ENCODE peak calls at places on chromosomes 4 and X, in five cellular contexts. D, I, S, W and J are unnamed samples.
A peak's percentile ranks its signal among the peaks of the same experiment; 100 is the strongest.

GRCh38 chrX:47960400-47960799 is 43.4 kb downstream of the ZNF182 start:
- DNase-seq in I (no peak), W (no peak), S (no peak), D (no peak), J (no peak)

GRCh38 chr4:3765271-3766206 is 646 bp upstream of the ADRA2C start:
- DNase-seq in S (no peak), I (peak; percentile 45), W (no peak), D (no peak), J (peak; percentile 61)

GRCh38 chr4:26566027-26566578 is 17.8 kb upstream of the TBC1D19 start:
- DNase-seq in D (no peak), W (no peak), S (no peak), I (no peak), J (no peak)

GRCh38 chrX:137151403-137151802 is 117.6 kb upstream of the GPR101 start:
- DNase-seq in W (no peak), I (no peak), D (no peak), S (no peak), J (no peak)

GRCh38 chrX:97027384-97027922 is 143.7 kb downstream of the RPA4 start:
- DNase-seq in S (no peak), W (no peak), I (no peak), D (no peak), J (no peak)

GRCh38 chrX:53990201-53990600 is 54.1 kb downstream of the PHF8 start:
- DNase-seq in S (no peak), D (no peak), I (no peak), W (no peak), J (no peak)

GRCh38 chrX:8036914-8037313 is 109.7 kb upstream of the PNPLA4 start:
- DNase-seq in S (no peak), W (no peak), I (no peak), D (no peak), J (no peak)

GRCh38 chr4:112855058-112855457 is 194.4 kb upstream of the ANK2 start:
- DNase-seq in D (no peak), I (no peak), W (no peak), S (no peak), J (no peak)

GRCh38 chr4:41795796-41796195 is 47.3 kb upstream of the PHOX2B start:
- DNase-seq in D (no peak), I (no peak), W (no peak), S (no peak), J (no peak)

GRCh38 chrX:28015993-28016392 is 34.7 kb upstream of the DCAF8L1 start:
- DNase-seq in S (no peak), D (no peak), I (no peak), W (no peak), J (no peak)

GRCh38 chrX:35285289-35285962 is 342.8 kb downstream of the FAM47B start:
- DNase-seq in W (no peak), I (no peak), D (no peak), S (no peak), J (no peak)

GRCh38 chr4:58961283-58961682 is 1851.1 kb upstream of the IGFBP7 start:
- DNase-seq in I (no peak), D (no peak), W (no peak), S (no peak), J (no peak)

GRCh38 chr4:155759372-155760252 is 791 bp downstream of the GUCY1B1 start:
- DNase-seq in I (peak; percentile 68), W (no peak), D (peak; percentile 23), S (no peak), J (peak; percentile 81)

GRCh38 chrX:150934453-150934852 is 36.0 kb upstream of the CD99L2 start:
- DNase-seq in D (no peak), S (no peak), W (no peak), I (no peak), J (no peak)

GRCh38 chr4:77711469-77711868 is 105.8 kb downstream of the CXCL13 start:
- DNase-seq in I (no peak), W (no peak), D (no peak), S (no peak), J (no peak)

GRCh38 chrX:12304261-12304660 is 166.0 kb downstream of the FRMPD4 start:
- DNase-seq in D (no peak), W (no peak), S (no peak), I (no peak), J (no peak)

GRCh38 chr4:89556596-89557305 is 249.2 kb upstream of the GPRIN3 start:
- DNase-seq in W (no peak), I (no peak), S (no peak), D (no peak), J (no peak)

GRCh38 chrX:154352466-154352865 is 22.0 kb downstream of the FLNA start:
- DNase-seq in W (no peak), I (no peak), D (no peak), S (no peak), J (peak; percentile 17)

GRCh38 chr4:16693040-16693506 is 205.4 kb downstream of the LDB2 start:
- DNase-seq in D (no peak), I (no peak), S (no peak), W (no peak), J (peak; percentile 53)

GRCh38 chr4:139857021-139857420 is 191.4 kb downstream of the MGST2 start:
- DNase-seq in D (no peak), S (no peak), W (no peak), I (no peak), J (no peak)

GRCh38 chr4:104494822-104495559 is at the start of gene CXXC4:
- DNase-seq in D (peak; percentile 88), S (peak; percentile 50), I (peak; percentile 37), W (no peak), J (peak; percentile 67)

GRCh38 chr4:68576272-68577100 is at the start of gene UGT2B17:
- DNase-seq in I (no peak), D (peak; percentile 64), S (no peak), W (no peak), J (no peak)

GRCh38 chr4:183758006-183758734 is 99.1 kb downstream of the TRAPPC11 start:
- DNase-seq in D (no peak), S (no peak), W (no peak), I (peak; percentile 44), J (peak; percentile 90)

GRCh38 chr4:168514249-168514852 is 17.5 kb downstream of the PALLD start:
- DNase-seq in W (no peak), I (no peak), D (peak; percentile 35), S (no peak), J (no peak)

DNA sequence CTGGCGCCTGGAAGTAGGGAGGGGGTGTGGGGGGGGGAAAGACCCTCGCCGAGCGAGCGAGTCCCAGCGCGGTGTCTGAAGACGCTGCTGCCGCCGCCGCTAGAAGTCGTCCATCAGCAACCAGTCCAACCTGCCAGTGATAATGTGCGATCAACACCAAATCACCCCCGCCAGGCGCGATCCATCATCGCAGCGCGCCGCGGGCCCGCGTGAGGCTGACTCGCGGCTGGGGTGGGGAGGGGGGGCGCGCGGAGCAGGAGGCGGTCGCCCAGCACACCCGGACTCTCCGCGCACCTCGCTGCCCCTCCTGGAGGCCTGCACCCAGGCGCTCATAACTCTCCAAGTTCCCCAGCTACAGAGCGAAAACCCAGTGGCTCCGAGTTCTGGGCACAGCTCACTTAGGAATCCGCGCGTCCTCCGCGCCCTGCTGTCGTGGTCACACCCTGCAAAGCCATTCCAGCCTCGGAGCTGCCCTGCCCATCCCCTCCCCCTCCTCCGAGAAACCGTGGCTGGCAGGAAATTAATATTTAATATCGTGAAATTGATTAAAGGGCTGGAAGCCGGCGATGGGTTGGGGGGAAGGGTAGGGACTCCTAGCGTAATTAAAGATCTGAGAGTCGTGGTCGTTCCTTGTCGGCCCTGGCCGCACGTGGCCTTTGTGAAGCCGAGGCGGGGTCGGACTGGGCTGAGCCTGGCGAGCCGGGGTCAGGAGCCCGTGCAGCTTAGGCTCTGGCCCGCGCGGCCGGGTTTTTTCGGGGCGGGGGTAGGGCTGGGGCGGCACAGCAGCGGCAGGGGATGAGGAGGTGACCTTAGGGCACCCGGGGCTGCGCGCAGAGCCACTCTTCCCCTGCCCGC is 58.1 kb upstream of the BCOR start:
- DNase-seq in D (no peak), I (no peak), S (no peak), W (no peak), J (no peak)
- H3K9me3 ChIP-seq in D (no peaks in the 10 kb centered on the region), I (no peaks in the 10 kb centered on the region), S (no peaks in the 10 kb centered on the region), W (no peaks in the 10 kb centered on the region), J (no peaks in the 10 kb centered on the region)

GRCh38 chrX:23504540-23504884 is 162.8 kb upstream of the PRDX4 start:
- DNase-seq in I (no peak), S (no peak), D (no peak), W (no peak), J (no peak)

GRCh38 chrX:23505531-23506303 is 161.6 kb upstream of the PRDX4 start:
- DNase-seq in I (no peak), S (no peak), W (no peak), D (no peak), J (no peak)

GRCh38 chrX:23504895-23505294 is 162.4 kb upstream of the PRDX4 start:
- DNase-seq in D (no peak), S (no peak), I (no peak), W (no peak), J (no peak)

GRCh38 chrX:23501974-23502373 is 165.3 kb upstream of the PRDX4 start:
- DNase-seq in S (no peak), I (no peak), D (no peak), W (no peak), J (no peak)

GRCh38 chrX:23503835-23504539 is 163.3 kb upstream of the PRDX4 start:
- DNase-seq in W (no peak), S (no peak), D (no peak), I (peak; percentile 60), J (peak; percentile 82)
- H3K4me1 ChIP-seq in W (no peaks in the 10 kb centered on the region), S (no peaks in the 10 kb centered on the region), D (no peaks in the 10 kb centered on the region), I (no peaks in the 10 kb centered on the region), J (no peaks in the 10 kb centered on the region)

GRCh38 chr4:7829687-7830580 is 109.7 kb downstream of the AFAP1 start:
- DNase-seq in S (no peak), W (no peak), I (no peak), D (no peak), J (no peak)
- H3K4me3 ChIP-seq in S (no peak overlapping the region), W (peak overlapping the region; percentile 42), I (no peak overlapping the region), D (no peak overlapping the region), J (no peak overlapping the region)

GRCh38 chr4:126869967-126870366 is 762.8 kb upstream of the INTU start:
- DNase-seq in D (no peak), S (no peak), I (no peak), W (no peak), J (no peak)
- H3K9me3 ChIP-seq in D (no peaks in the 10 kb centered on the region), S (no peaks in the 10 kb centered on the region), I (peaks cover 9% of the 10 kb centered on the region), W (no peaks in the 10 kb centered on the region), J (no peaks in the 10 kb centered on the region)